ENCODE peak calls at places on chromosomes 5 and 9, in ten cellular contexts. J is right cardiac atrium; N is A549; Q is CD4-positive, alpha-beta T cell; R is stomach; P is pancreas; H is substantia nigra; G is adrenal gland; M is CD4-positive, alpha-beta memory T cell; X is CD4-positive, CD25-positive, alpha-beta regulatory T cell. Y is an unnamed sample.

GRCh38 chr9:128214571-128215490 is 11.7 kb downstream of the DNM1 start:
- DNase-seq in J (peak; percentile 45), N (peak; percentile 77), Q (no peak), R (no peak), P (peak; percentile 89), H (no peak), G (no peak), M (no peak), X (no peak), Y (no peak)

GRCh38 chr9:125904155-125904841 is 157.1 kb downstream of the PBX3 start:
- DNase-seq in J (no peak), N (no peak), Q (no peak), R (no peak), P (no peak), H (no peak), G (no peak), M (no peak), X (no peak), Y (no peak)

GRCh38 chr5:151216781-151217180 is 7.1 kb downstream of the CCDC69 start:
- DNase-seq in J (no peak), N (no peak), Q (no peak), R (no peak), P (no peak), H (no peak), G (no peak), M (no peak), X (no peak), Y (no peak)

GRCh38 chr9:10251490-10251889 is 361.3 kb downstream of the PTPRD start:
- DNase-seq in J (no peak), N (no peak), Q (no peak), R (no peak), P (no peak), H (no peak), G (no peak), M (no peak), X (no peak), Y (no peak)

GRCh38 chr9:35616681-35617459 is 1.3 kb downstream of the CD72 start:
- DNase-seq in J (peak; percentile 92), N (no peak), Q (peak; percentile 60), R (peak; percentile 77), P (peak; percentile 72), H (peak; percentile 48), G (peak; percentile 81), M (peak; percentile 75), X (peak; percentile 81), Y (peak; percentile 70)

GRCh38 chr5:14110196-14110595 is 32.9 kb upstream of the TRIO start:
- DNase-seq in J (no peak), N (peak; percentile 17), Q (no peak), R (no peak), P (no peak), H (no peak), G (no peak), M (no peak), X (no peak), Y (no peak)

GRCh38 chr9:92610470-92611420 is 59.2 kb downstream of the IPPK start:
- DNase-seq in J (peak; percentile 63), N (no peak), Q (no peak), R (no peak), P (no peak), H (no peak), G (no peak), M (no peak), X (no peak), Y (no peak)

GRCh38 chr5:52728686-52729085 is 59.0 kb upstream of the ITGA1 start:
- DNase-seq in J (no peak), N (no peak), Q (no peak), R (no peak), P (no peak), H (no peak), G (no peak), M (no peak), X (no peak), Y (no peak)

GRCh38 chr5:56815657-56816545 is 552 bp downstream of the MAP3K1 start:
- DNase-seq in J (peak; percentile 75), N (peak; percentile 41), Q (peak; percentile 18), R (peak; percentile 34), P (peak; percentile 37), H (peak; percentile 63), G (peak; percentile 42), M (peak; percentile 70), X (peak; percentile 62), Y (peak; percentile 36)

GRCh38 chr5:179839328-179840256 is 18.9 kb downstream of the SQSTM1 start:
- DNase-seq in J (no peak), N (peak; percentile 68), Q (no peak), R (peak; percentile 51), P (peak; percentile 87), H (no peak), G (peak; percentile 92), M (no peak), X (no peak), Y (no peak)

GRCh38 chr5:169686137-169686536 is 49.1 kb downstream of the DOCK2 start:
- DNase-seq in J (no peak), N (no peak), Q (no peak), R (no peak), P (no peak), H (no peak), G (no peak), M (no peak), X (no peak), Y (no peak)

GRCh38 chr9:130823435-130823834 is 11.6 kb upstream of the ABL1 start:
- DNase-seq in J (no peak), N (no peak), Q (no peak), R (no peak), P (no peak), H (no peak), G (no peak), M (no peak), X (no peak), Y (no peak)

GRCh38 chr5:59684388-59685003 is 209.0 kb downstream of the PDE4D start:
- DNase-seq in J (no peak), N (no peak), Q (no peak), R (no peak), P (no peak), H (no peak), G (no peak), M (no peak), X (no peak), Y (no peak)

GRCh38 chr9:2745560-2746380 is 28.5 kb downstream of the KCNV2 start:
- DNase-seq in J (no peak), N (no peak), Q (no peak), R (no peak), P (no peak), H (no peak), G (no peak), M (no peak), X (no peak), Y (no peak)

GRCh38 chr9:112838342-112838741 is 52.3 kb downstream of the SLC46A2 start:
- DNase-seq in J (peak; percentile 16), N (no peak), Q (no peak), R (no peak), P (no peak), H (no peak), G (no peak), M (no peak), X (no peak), Y (peak; percentile 41)

DNA sequence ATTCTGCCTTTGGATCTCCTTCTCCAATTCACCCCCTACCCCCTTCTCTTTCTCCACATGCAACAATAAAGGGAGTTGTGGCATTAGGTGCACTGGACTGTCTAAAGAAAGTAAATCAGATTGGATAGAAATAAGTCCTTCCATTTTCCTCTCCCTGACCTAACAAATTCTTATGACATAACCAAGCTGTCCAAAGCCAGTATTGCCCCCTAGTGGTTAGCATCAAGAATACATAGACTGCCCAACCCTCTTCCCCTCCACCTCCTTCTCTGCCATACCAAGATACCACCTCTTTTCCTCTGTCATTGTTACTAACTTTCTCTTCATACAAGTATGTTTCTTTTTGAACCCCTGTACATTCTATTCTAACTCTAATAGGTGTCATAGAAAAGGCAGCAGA is 45.7 kb downstream of the PPARGC1B start:
- DNase-seq in J (no peak), N (peak; percentile 73), Q (no peak), R (no peak), P (no peak), H (no peak), G (no peak), M (no peak), X (peak; percentile 24), Y (no peak)
- H3K27ac ChIP-seq in J (no peak overlapping the region), N (no peak overlapping the region), Q (no peak overlapping the region), R (peak overlapping the region; percentile 74), P (no peak overlapping the region), H (no peak overlapping the region), G (no peak overlapping the region), M (no peak overlapping the region), X (no peak overlapping the region), Y (peak overlapping the region; percentile 82)

GRCh38 chr5:160082589-160082988 is 36.7 kb downstream of the PWWP2A start:
- DNase-seq in J (no peak), N (no peak), Q (no peak), R (no peak), P (no peak), H (no peak), G (no peak), M (no peak), X (no peak), Y (no peak)
- H3K27ac ChIP-seq in J (no peak overlapping the region), N (peak overlapping the region; percentile 77), Q (no peak overlapping the region), R (no peak overlapping the region), P (no peak overlapping the region), H (no peak overlapping the region), G (no peak overlapping the region), M (no peak overlapping the region), X (no peak overlapping the region), Y (no peak overlapping the region)

GRCh38 chr9:95891067-95891466 is 15.6 kb downstream of the ERCC6L2 start:
- DNase-seq in J (no peak), N (no peak), Q (no peak), R (no peak), P (no peak), H (no peak), G (no peak), M (no peak), X (no peak), Y (no peak)

GRCh38 chr9:95892690-95893089 is 17.2 kb downstream of the ERCC6L2 start:
- DNase-seq in J (no peak), N (no peak), Q (no peak), R (no peak), P (no peak), H (no peak), G (no peak), M (no peak), X (no peak), Y (no peak)

GRCh38 chr9:95890594-95890993 is 15.1 kb downstream of the ERCC6L2 start:
- DNase-seq in J (no peak), N (no peak), Q (no peak), R (no peak), P (no peak), H (no peak), G (no peak), M (no peak), X (no peak), Y (no peak)

GRCh38 chr9:95887926-95888497 is 12.5 kb downstream of the ERCC6L2 start:
- DNase-seq in J (no peak), N (no peak), Q (no peak), R (no peak), P (no peak), H (no peak), G (no peak), M (no peak), X (peak; percentile 34), Y (no peak)
- H3K27ac ChIP-seq in J (no peak overlapping the region), N (no peak overlapping the region), Q (no peak overlapping the region), R (no peak overlapping the region), P (no peak overlapping the region), H (no peak overlapping the region), G (no peak overlapping the region), M (peak overlapping the region; percentile 37), X (peak overlapping the region; percentile 60), Y (no peak overlapping the region)

DNA sequence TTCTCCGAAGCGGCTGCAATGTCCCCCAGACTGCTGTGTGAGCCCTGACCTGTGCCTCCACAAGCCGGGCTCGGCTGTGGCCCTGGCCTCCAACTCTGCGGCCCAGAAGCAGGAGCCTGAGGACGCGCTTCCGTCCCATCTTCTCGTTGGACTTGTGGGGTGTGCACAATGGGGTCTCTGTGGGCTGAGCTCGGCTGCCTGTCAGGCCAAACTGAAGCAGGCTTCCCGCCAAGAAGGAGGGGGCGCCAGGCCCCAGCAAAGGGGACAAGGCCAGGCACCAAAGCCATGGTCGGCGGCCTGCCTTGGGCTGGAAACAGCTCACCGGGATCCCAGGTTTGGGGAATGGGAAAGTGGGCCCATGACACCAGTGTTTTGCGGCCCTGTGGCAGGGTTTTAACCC is 4.1 kb downstream of the NOTCH1 start:
- DNase-seq in J (no peak), N (no peak), Q (no peak), R (no peak), P (no peak), H (peak; percentile 43), G (no peak), M (no peak), X (no peak), Y (no peak)
- H3K27ac ChIP-seq in J (peak overlapping the region; percentile 78), N (no peak overlapping the region), Q (no peak overlapping the region), R (peak overlapping the region; percentile 89), P (no peak overlapping the region), H (peak overlapping the region; percentile 65), G (no peak overlapping the region), M (peak overlapping the region; percentile 77), X (no peak overlapping the region), Y (peak overlapping the region; percentile 94)